ENCODE peak calls at places on chromosome X, in six cellular contexts. I is mammary epithelial cell, H is spleen, L is hepatocyte, J is lower lobe of right lung, F is endothelial cell. G is an unnamed sample.

GRCh38 chrX:47831788-47832187 is 4.9 kb upstream of the ZNF81 start:
- DNase-seq in I (peak; percentile 21), H (peak; percentile 75), L (peak; percentile 47), J (peak; percentile 54), F (peak; percentile 46), G (peak; percentile 36)

GRCh38 chrX:123976671-123977316 is 15.3 kb downstream of the STAG2 start:
- DNase-seq in I (peak; percentile 38), H (no peak), L (peak; percentile 5), J (no peak), F (no peak), G (peak; percentile 69)

GRCh38 chrX:49761481-49761880 is 65.7 kb upstream of the PAGE1 start:
- DNase-seq in I (no peak), H (no peak), L (peak; percentile 31), J (no peak), F (peak; percentile 16), G (peak; percentile 12)

GRCh38 chrX:55056820-55057690 is 17.8 kb upstream of the PAGE2B start:
- DNase-seq in I (no peak), H (no peak), L (no peak), J (no peak), F (no peak), G (peak; percentile 56)

GRCh38 chrX:130172127-130172834 is 519 bp downstream of the RAB33A start:
- DNase-seq in I (no peak), H (peak; percentile 77), L (no peak), J (no peak), F (no peak), G (no peak)

GRCh38 chrX:154515803-154516654 is at the start of gene FAM3A:
- DNase-seq in I (peak; percentile 80), H (peak; percentile 97), L (peak; percentile 95), J (peak; percentile 93), F (peak; percentile 92), G (peak; percentile 84)

GRCh38 chrX:581717-582116 is 48.9 kb upstream of the SHOX start:
- DNase-seq in I (no peak), H (no peak), L (no peak), J (no peak), F (no peak), G (no peak)

GRCh38 chrX:153882086-153882498 is 3.9 kb downstream of the L1CAM start:
- DNase-seq in I (peak; percentile 50), H (no peak), L (no peak), J (no peak), F (no peak), G (no peak)

GRCh38 chrX:101550825-101551767 is 749 bp downstream of the ARMCX1 start:
- DNase-seq in I (peak; percentile 4), H (no peak), L (peak; percentile 64), J (peak; percentile 52), F (peak; percentile 46), G (peak; percentile 45)

GRCh38 chrX:632391-633042 is 1.9 kb downstream of the SHOX start:
- DNase-seq in I (no peak), H (peak; percentile 30), L (no peak), J (no peak), F (no peak), G (no peak)

GRCh38 chrX:122816288-122816687 is 367.8 kb upstream of the GRIA3 start:
- DNase-seq in I (no peak), H (no peak), L (no peak), J (no peak), F (no peak), G (no peak)

GRCh38 chrX:134885336-134886016 is 105.3 kb upstream of the SMIM10 start:
- DNase-seq in I (no peak), H (no peak), L (no peak), J (no peak), F (no peak), G (no peak)

GRCh38 chrX:134883134-134883700 is 107.6 kb upstream of the SMIM10 start:
- DNase-seq in I (no peak), H (no peak), L (no peak), J (no peak), F (no peak), G (no peak)

GRCh38 chrX:134880866-134881265 is 109.9 kb upstream of the SMIM10 start:
- DNase-seq in I (no peak), H (no peak), L (no peak), J (no peak), F (no peak), G (peak; percentile 33)

GRCh38 chrX:134891652-134892051 is 99.1 kb upstream of the SMIM10 start:
- DNase-seq in I (no peak), H (no peak), L (no peak), J (no peak), F (no peak), G (no peak)

GRCh38 chrX:134886201-134886600 is 104.6 kb upstream of the SMIM10 start:
- DNase-seq in I (peak; percentile 71), H (no peak), L (peak; percentile 13), J (no peak), F (no peak), G (no peak)
- TF ChIP-seq CTCF in I (no peak), H (no peak), L (no peak), J (no peak), F (no peak), G (no peak)

GRCh38 chrX:7263330-7263729 is 115.4 kb upstream of the PUDP start:
- DNase-seq in I (no peak), H (no peak), L (no peak), J (no peak), F (no peak), G (no peak)

GRCh38 chrX:7262551-7262950 is 114.6 kb upstream of the PUDP start:
- DNase-seq in I (no peak), H (no peak), L (no peak), J (no peak), F (no peak), G (no peak)

GRCh38 chrX:7263961-7264360 is 116.0 kb upstream of the PUDP start:
- DNase-seq in I (peak; percentile 43), H (no peak), L (no peak), J (no peak), F (no peak), G (no peak)

GRCh38 chrX:7264399-7264798 is 116.4 kb upstream of the PUDP start:
- DNase-seq in I (no peak), H (no peak), L (no peak), J (no peak), F (no peak), G (no peak)

GRCh38 chrX:7261672-7262332 is 113.8 kb upstream of the PUDP start:
- DNase-seq in I (no peak), H (no peak), L (no peak), J (no peak), F (no peak), G (no peak)
- TF ChIP-seq CTCF in I (no peak), H (no peak), L (no peak), J (no peak), F (no peak), G (no peak)

GRCh38 chrX:39730671-39731389 is 366.9 kb downstream of the BCOR start:
- DNase-seq in I (peak; percentile 31), H (peak; percentile 85), L (peak; percentile 88), J (peak; percentile 55), F (peak; percentile 36), G (peak; percentile 93)
- TF ChIP-seq CTCF in I (peak; percentile 65), H (peak; percentile 59), L (peak; percentile 66), J (peak; percentile 51), F (peak; percentile 24), G (peak; percentile 59)

GRCh38 chrX:138769918-138770317 is 58.4 kb upstream of the FGF13 start:
- DNase-seq in I (no peak), H (no peak), L (no peak), J (no peak), F (no peak), G (no peak)

GRCh38 chrX:138771042-138771441 is 59.5 kb upstream of the FGF13 start:
- DNase-seq in I (no peak), H (no peak), L (no peak), J (no peak), F (no peak), G (peak; percentile 18)

GRCh38 chrX:138777230-138777629 is 65.7 kb upstream of the FGF13 start:
- DNase-seq in I (no peak), H (no peak), L (no peak), J (no peak), F (no peak), G (no peak)

DNA sequence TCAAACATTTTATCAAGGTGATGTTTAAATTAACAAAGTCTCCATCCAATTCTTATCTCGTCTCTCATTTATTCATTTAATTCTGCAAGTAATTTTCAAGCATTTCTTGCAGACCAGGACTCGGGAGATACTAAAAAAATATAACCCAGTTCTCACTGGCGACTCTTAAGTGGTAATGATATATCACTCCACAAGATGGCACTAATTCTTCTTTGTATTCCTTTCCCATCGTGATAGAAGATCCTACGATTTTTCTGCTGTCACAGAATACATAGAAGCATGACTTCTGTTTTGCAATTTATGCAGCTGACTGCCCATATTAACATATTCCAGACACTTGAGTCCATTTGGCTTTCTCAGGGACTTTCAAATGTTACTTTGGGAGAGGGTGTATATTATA is 64.0 kb upstream of the FGF13 start:
- DNase-seq in I (peak; percentile 25), H (no peak), L (peak; percentile 28), J (no peak), F (no peak), G (peak; percentile 61)
- TF ChIP-seq CTCF in I (peak; percentile 44), H (peak; percentile 5), L (peak; percentile 49), J (peak; percentile 24), F (peak; percentile 31), G (peak; percentile 45)

GRCh38 chrX:108081110-108081509 is 10.2 kb downstream of the PSMD10 start:
- DNase-seq in I (no peak), H (no peak), L (no peak), J (no peak), F (no peak), G (no peak)
- TF ChIP-seq CTCF in I (no peak), H (no peak), L (no peak), J (no peak), F (no peak), G (no peak)

GRCh38 chrX:6095469-6095868 is 133.2 kb downstream of the NLGN4X start:
- DNase-seq in I (no peak), H (no peak), L (no peak), J (no peak), F (no peak), G (no peak)
- TF ChIP-seq CTCF in I (peak; percentile 44), H (no peak), L (no peak), J (no peak), F (peak; percentile 21), G (no peak)

GRCh38 chrX:41150043-41150442 is 64.8 kb downstream of the USP9X start:
- DNase-seq in I (no peak), H (no peak), L (no peak), J (no peak), F (no peak), G (no peak)

GRCh38 chrX:41144873-41145272 is 59.6 kb downstream of the USP9X start:
- DNase-seq in I (no peak), H (no peak), L (no peak), J (no peak), F (no peak), G (peak; percentile 6)

GRCh38 chrX:41142130-41142529 is 56.9 kb downstream of the USP9X start:
- DNase-seq in I (no peak), H (no peak), L (no peak), J (no peak), F (no peak), G (no peak)

GRCh38 chrX:41148553-41148952 is 63.3 kb downstream of the USP9X start:
- DNase-seq in I (peak; percentile 44), H (no peak), L (no peak), J (no peak), F (no peak), G (peak; percentile 51)

GRCh38 chrX:41145920-41146608 is 60.8 kb downstream of the USP9X start:
- DNase-seq in I (peak; percentile 86), H (no peak), L (peak; percentile 16), J (no peak), F (no peak), G (peak; percentile 92)
- TF ChIP-seq CTCF in I (peak; percentile 22), H (no peak), L (no peak), J (no peak), F (no peak), G (peak; percentile 29)

G was measured in fibroblast of the aortic adventitia.